ENCODE peak calls at places on chromosomes 6 and 20, in four cellular contexts. One of them, this sample, is unnamed.

GRCh38 chr6:170135041-170135440 is 155.8 kb downstream of the DLL1 start:
- DNase-seq in HepG2: no peak
- DNase-seq in A549: no peak
- DNase-seq in K562: no peak
- DNase-seq in this sample: no peak

GRCh38 chr6:36851149-36851614 is 11.9 kb upstream of the CPNE5 start:
- DNase-seq in A549: peak; percentile 45
- DNase-seq in K562: peak; percentile 62
- DNase-seq in HepG2: peak; percentile 69
- DNase-seq in this sample: no peak

GRCh38 chr20:36268501-36269342 is 32.4 kb downstream of the AAR2 start:
- DNase-seq in HepG2: no peak
- DNase-seq in A549: no peak
- DNase-seq in K562: no peak
- DNase-seq in this sample: no peak

GRCh38 chr6:68975064-68975463 is 340.0 kb downstream of the ADGRB3 start:
- DNase-seq in A549: peak; percentile 17
- DNase-seq in HepG2: no peak
- DNase-seq in K562: no peak
- DNase-seq in this sample: no peak

GRCh38 chr6:90086517-90086916 is 192.2 kb downstream of the GJA10 start:
- DNase-seq in K562: no peak
- DNase-seq in HepG2: no peak
- DNase-seq in A549: peak; percentile 7
- DNase-seq in this sample: no peak

GRCh38 chr20:542777-543368 is 717 bp downstream of the CSNK2A1 start:
- DNase-seq in K562: no peak
- DNase-seq in HepG2: no peak
- DNase-seq in A549: peak; percentile 23
- DNase-seq in this sample: no peak

GRCh38 chr6:570812-571211 is 86.1 kb downstream of the HUS1B start:
- DNase-seq in K562: no peak
- DNase-seq in HepG2: no peak
- DNase-seq in A549: no peak
- DNase-seq in this sample: no peak

GRCh38 chr6:130934848-130935585 is 107.8 kb downstream of the SMLR1 start:
- DNase-seq in HepG2: peak; percentile 36
- DNase-seq in K562: no peak
- DNase-seq in A549: no peak
- DNase-seq in this sample: no peak

GRCh38 chr6:146984251-146984924 is 219.8 kb upstream of the STXBP5 start:
- DNase-seq in A549: no peak
- DNase-seq in HepG2: peak; percentile 93
- DNase-seq in K562: no peak
- DNase-seq in this sample: no peak

GRCh38 chr6:82022614-82023102 is 224.9 kb downstream of the IBTK start:
- DNase-seq in A549: peak; percentile 58
- DNase-seq in K562: no peak
- DNase-seq in HepG2: peak; percentile 39
- DNase-seq in this sample: no peak

GRCh38 chr6:137286926-137287325 is 67.7 kb upstream of the IFNGR1 start:
- DNase-seq in HepG2: no peak
- DNase-seq in K562: no peak
- DNase-seq in A549: no peak
- DNase-seq in this sample: no peak

GRCh38 chr6:11043552-11043960 is 549 bp downstream of the ELOVL2 start:
- DNase-seq in A549: no peak
- DNase-seq in K562: no peak
- DNase-seq in HepG2: no peak
- DNase-seq in this sample: no peak

GRCh38 chr6:70110128-70111022 is 192.5 kb downstream of the COL9A1 start:
- DNase-seq in K562: no peak
- DNase-seq in HepG2: no peak
- DNase-seq in A549: no peak
- DNase-seq in this sample: no peak
- TF ChIP-seq MYC in K562: no peak
- TF ChIP-seq MYC in HepG2: no peak
- TF ChIP-seq MYC in A549: no peak
- TF ChIP-seq MYC in this sample: no peak

GRCh38 chr6:28407401-28407800 is 7.9 kb upstream of the ZSCAN12 start:
- DNase-seq in HepG2: no peak
- DNase-seq in A549: no peak
- DNase-seq in K562: no peak
- DNase-seq in this sample: no peak

GRCh38 chr6:28401172-28401571 is 1.6 kb upstream of the ZSCAN12 start:
- DNase-seq in HepG2: no peak
- DNase-seq in K562: no peak
- DNase-seq in A549: no peak
- DNase-seq in this sample: no peak

GRCh38 chr6:28399370-28400121 is at the start of gene ZSCAN12:
- DNase-seq in A549: peak; percentile 91
- DNase-seq in K562: peak; percentile 91
- DNase-seq in HepG2: peak; percentile 86
- DNase-seq in this sample: peak; percentile 61

GRCh38 chr6:28400122-28400451 is 540 bp upstream of the ZSCAN12 start:
- DNase-seq in K562: no peak
- DNase-seq in HepG2: no peak
- DNase-seq in A549: no peak
- DNase-seq in this sample: no peak

GRCh38 chr6:28402197-28402596 is 2.6 kb upstream of the ZSCAN12 start:
- DNase-seq in K562: no peak
- DNase-seq in HepG2: no peak
- DNase-seq in A549: no peak
- DNase-seq in this sample: no peak
- TF ChIP-seq HDAC2 in K562: no peak
- TF ChIP-seq HDAC2 in HepG2: no peak
- TF ChIP-seq HDAC2 in A549: no peak
- TF ChIP-seq HDAC2 in this sample: no peak

GRCh38 chr6:106417572-106418147 is 57.1 kb downstream of the CRYBG1 start:
- DNase-seq in HepG2: no peak
- DNase-seq in A549: no peak
- DNase-seq in K562: no peak
- DNase-seq in this sample: no peak
- TF ChIP-seq MYC in HepG2: no peak
- TF ChIP-seq MYC in A549: no peak
- TF ChIP-seq MYC in K562: no peak
- TF ChIP-seq MYC in this sample: no peak

DNA sequence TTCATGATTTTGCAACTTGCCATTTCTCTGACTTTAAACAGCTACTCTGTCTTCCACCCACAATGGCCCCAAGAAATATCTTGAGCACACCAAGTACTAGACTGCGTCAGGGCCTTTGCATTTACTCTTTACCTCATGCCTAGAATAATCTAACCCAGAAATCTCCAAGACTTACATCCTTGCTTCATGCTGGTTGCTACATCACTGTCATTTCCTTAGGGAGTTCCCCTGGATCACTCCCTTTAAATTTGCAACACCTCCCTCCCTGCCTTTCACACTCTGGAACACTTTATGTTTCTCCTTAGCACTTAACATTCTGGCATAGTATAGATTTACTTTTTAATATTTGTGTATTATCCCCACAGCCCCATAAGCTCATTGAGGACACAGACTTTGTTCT is 4.9 kb upstream of the ELOVL5 start:
- DNase-seq in HepG2: no peak
- DNase-seq in A549: no peak
- DNase-seq in K562: no peak
- DNase-seq in this sample: no peak
- TF ChIP-seq HDAC2 in HepG2: no peak
- TF ChIP-seq HDAC2 in A549: no peak
- TF ChIP-seq HDAC2 in K562: no peak
- TF ChIP-seq HDAC2 in this sample: no peak

DNA sequence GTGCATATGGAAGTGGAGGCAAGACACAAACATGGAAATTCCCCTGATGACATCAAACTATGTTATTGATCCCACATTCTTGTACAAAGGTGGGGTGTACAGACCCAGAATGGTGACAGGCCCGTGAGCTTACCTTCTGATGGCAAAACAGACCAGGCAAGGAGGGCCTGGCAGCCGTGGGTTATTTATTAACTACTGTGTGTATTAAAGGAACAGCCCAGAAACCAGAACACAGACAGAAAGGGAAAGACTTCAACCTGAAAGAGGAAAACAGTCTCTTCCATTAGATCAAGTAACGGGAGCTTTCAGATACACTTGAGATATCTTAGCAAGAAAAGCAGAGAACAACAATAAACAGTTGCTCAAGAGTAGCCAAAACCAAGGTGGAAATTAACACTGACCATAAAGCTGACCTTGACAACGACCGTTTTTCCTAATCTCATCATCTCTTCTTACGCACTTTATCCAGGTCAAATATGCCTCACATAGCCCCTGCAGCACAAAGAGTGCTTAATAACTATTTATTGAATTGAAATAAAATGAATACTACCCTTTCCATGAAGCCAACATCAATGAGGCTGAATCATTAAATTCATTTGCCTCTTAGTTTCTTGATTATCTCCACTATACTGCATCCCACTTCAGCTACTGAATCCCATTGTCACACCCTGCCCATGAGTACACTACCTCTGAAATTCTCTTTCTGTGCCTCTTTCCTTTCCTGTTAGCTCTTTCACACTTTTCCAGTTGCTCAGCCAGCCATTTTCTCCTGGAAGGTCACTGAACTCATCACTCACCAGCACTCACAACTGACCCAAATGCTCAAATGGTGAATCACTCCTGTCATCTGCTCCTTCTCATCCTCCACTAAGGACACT is 67.4 kb downstream of the MOXD1 start:
- DNase-seq in K562: no peak
- DNase-seq in A549: peak; percentile 78
- DNase-seq in HepG2: peak; percentile 88
- DNase-seq in this sample: no peak
- TF ChIP-seq MYC in K562: no peak
- TF ChIP-seq MYC in A549: no peak
- TF ChIP-seq MYC in HepG2: no peak
- TF ChIP-seq MYC in this sample: no peak

GRCh38 chr6:4567141-4567540 is 209.1 kb upstream of the CDYL start:
- DNase-seq in A549: no peak
- DNase-seq in HepG2: no peak
- DNase-seq in K562: no peak
- DNase-seq in this sample: no peak
- TF ChIP-seq HDAC2 in A549: no peak
- TF ChIP-seq HDAC2 in HepG2: no peak
- TF ChIP-seq HDAC2 in K562: no peak
- TF ChIP-seq HDAC2 in this sample: no peak

GRCh38 chr20:48333707-48334106 is 494.1 kb downstream of the PREX1 start:
- DNase-seq in A549: no peak
- DNase-seq in K562: no peak
- DNase-seq in HepG2: no peak
- DNase-seq in this sample: no peak

GRCh38 chr20:48332555-48332954 is 495.2 kb downstream of the PREX1 start:
- DNase-seq in K562: no peak
- DNase-seq in HepG2: no peak
- DNase-seq in A549: no peak
- DNase-seq in this sample: no peak

GRCh38 chr20:48336647-48337046 is 491.2 kb downstream of the PREX1 start:
- DNase-seq in A549: peak; percentile 42
- DNase-seq in K562: no peak
- DNase-seq in HepG2: peak; percentile 46
- DNase-seq in this sample: no peak

GRCh38 chr20:48338717-48339116 is 489.1 kb downstream of the PREX1 start:
- DNase-seq in HepG2: no peak
- DNase-seq in A549: no peak
- DNase-seq in K562: no peak
- DNase-seq in this sample: no peak

GRCh38 chr20:48335421-48336090 is 492.2 kb downstream of the PREX1 start:
- DNase-seq in A549: no peak
- DNase-seq in K562: no peak
- DNase-seq in HepG2: no peak
- DNase-seq in this sample: no peak
- TF ChIP-seq MYC in A549: no peak
- TF ChIP-seq MYC in K562: no peak
- TF ChIP-seq MYC in HepG2: no peak
- TF ChIP-seq MYC in this sample: no peak

This sample was measured in GM12878.